ENCODE peak calls at places on chromosomes 16 and 17, in five cellular contexts. One of them, this sample, is unnamed.

GRCh38 chr17:50262001-50262794 is 12.1 kb upstream of the TMEM92 start:
- DNase-seq in AG04449: no peak
- DNase-seq in kidney epithelial cell: no peak
- DNase-seq in GM12865: no peak
- DNase-seq in left ventricle myocardium inferior: no peak
- DNase-seq in this sample: no peak

GRCh38 chr16:55508941-55509920 is at the start of gene LPCAT2:
- DNase-seq in left ventricle myocardium inferior: peak; percentile 90
- DNase-seq in GM12865: peak; percentile 38
- DNase-seq in kidney epithelial cell: peak; percentile 52
- DNase-seq in AG04449: no peak
- DNase-seq in this sample: peak; percentile 39

GRCh38 chr16:14180431-14181059 is 109.4 kb downstream of the MRTFB start:
- DNase-seq in AG04449: no peak
- DNase-seq in kidney epithelial cell: no peak
- DNase-seq in GM12865: no peak
- DNase-seq in left ventricle myocardium inferior: no peak
- DNase-seq in this sample: no peak

GRCh38 chr16:85752511-85753420 is 1.9 kb upstream of the C16orf74 start:
- DNase-seq in kidney epithelial cell: no peak
- DNase-seq in AG04449: no peak
- DNase-seq in GM12865: peak; percentile 85
- DNase-seq in left ventricle myocardium inferior: peak; percentile 30
- DNase-seq in this sample: no peak

GRCh38 chr16:69444873-69445517 is 20.6 kb downstream of the CYB5B start:
- DNase-seq in GM12865: no peak
- DNase-seq in kidney epithelial cell: no peak
- DNase-seq in left ventricle myocardium inferior: no peak
- DNase-seq in AG04449: no peak
- DNase-seq in this sample: no peak

GRCh38 chr16:71425746-71426068 is 16.1 kb downstream of the TLE7 start:
- DNase-seq in kidney epithelial cell: no peak
- DNase-seq in left ventricle myocardium inferior: no peak
- DNase-seq in AG04449: no peak
- DNase-seq in GM12865: no peak
- DNase-seq in this sample: no peak

GRCh38 chr16:49352923-49353322 is 20.7 kb upstream of the C16orf78 start:
- DNase-seq in AG04449: no peak
- DNase-seq in kidney epithelial cell: no peak
- DNase-seq in left ventricle myocardium inferior: no peak
- DNase-seq in GM12865: peak; percentile 17
- DNase-seq in this sample: no peak

GRCh38 chr16:3138823-3139426 is 4.1 kb downstream of the ZNF213 start:
- DNase-seq in left ventricle myocardium inferior: no peak
- DNase-seq in kidney epithelial cell: no peak
- DNase-seq in AG04449: no peak
- DNase-seq in GM12865: no peak
- DNase-seq in this sample: no peak

GRCh38 chr17:76267051-76267576 is 2.0 kb downstream of the UBALD2 start:
- DNase-seq in AG04449: no peak
- DNase-seq in left ventricle myocardium inferior: no peak
- DNase-seq in kidney epithelial cell: no peak
- DNase-seq in GM12865: peak; percentile 29
- DNase-seq in this sample: no peak

GRCh38 chr17:1124896-1125774 is 54.6 kb downstream of the ABR start:
- DNase-seq in GM12865: no peak
- DNase-seq in AG04449: no peak
- DNase-seq in left ventricle myocardium inferior: no peak
- DNase-seq in kidney epithelial cell: no peak
- DNase-seq in this sample: no peak

GRCh38 chr17:66107731-66108130 is 84.2 kb downstream of the CEP112 start:
- DNase-seq in left ventricle myocardium inferior: no peak
- DNase-seq in kidney epithelial cell: no peak
- DNase-seq in GM12865: no peak
- DNase-seq in AG04449: no peak
- DNase-seq in this sample: no peak

GRCh38 chr16:50939356-50939755 is 197.5 kb downstream of the CYLD start:
- DNase-seq in GM12865: no peak
- DNase-seq in AG04449: no peak
- DNase-seq in left ventricle myocardium inferior: no peak
- DNase-seq in kidney epithelial cell: no peak
- DNase-seq in this sample: no peak

GRCh38 chr17:31739300-31739699 is 119.7 kb downstream of the COPRS start:
- DNase-seq in GM12865: no peak
- DNase-seq in left ventricle myocardium inferior: no peak
- DNase-seq in kidney epithelial cell: no peak
- DNase-seq in AG04449: no peak
- DNase-seq in this sample: peak; percentile 76

GRCh38 chr17:66304304-66305174 is 2.1 kb downstream of the PRKCA start:
- DNase-seq in kidney epithelial cell: no peak
- DNase-seq in GM12865: no peak
- DNase-seq in left ventricle myocardium inferior: no peak
- DNase-seq in AG04449: no peak
- DNase-seq in this sample: no peak

GRCh38 chr17:63675607-63676539 is 24.1 kb downstream of the LIMD2 start:
- DNase-seq in AG04449: peak; percentile 21
- DNase-seq in left ventricle myocardium inferior: peak; percentile 65
- DNase-seq in GM12865: no peak
- DNase-seq in kidney epithelial cell: peak; percentile 60
- DNase-seq in this sample: no peak

GRCh38 chr17:67143318-67143717 is 99.0 kb downstream of the CACNG1 start:
- DNase-seq in left ventricle myocardium inferior: no peak
- DNase-seq in AG04449: no peak
- DNase-seq in GM12865: no peak
- DNase-seq in kidney epithelial cell: no peak
- DNase-seq in this sample: no peak

GRCh38 chr17:45854209-45854608 is 9.5 kb downstream of the SPPL2C start:
- DNase-seq in left ventricle myocardium inferior: no peak
- DNase-seq in GM12865: no peak
- DNase-seq in kidney epithelial cell: no peak
- DNase-seq in AG04449: no peak
- DNase-seq in this sample: no peak

GRCh38 chr17:56441331-56441730 is 152.2 kb upstream of the NOG start:
- DNase-seq in left ventricle myocardium inferior: no peak
- DNase-seq in AG04449: peak; percentile 54
- DNase-seq in GM12865: no peak
- DNase-seq in kidney epithelial cell: peak; percentile 7
- DNase-seq in this sample: peak; percentile 4

GRCh38 chr16:16974192-16974591 is 496.6 kb downstream of the XYLT1 start:
- DNase-seq in AG04449: no peak
- DNase-seq in left ventricle myocardium inferior: no peak
- DNase-seq in kidney epithelial cell: no peak
- DNase-seq in GM12865: no peak
- DNase-seq in this sample: no peak

GRCh38 chr17:44002141-44002848 is 2.1 kb upstream of the NAGS start:
- DNase-seq in left ventricle myocardium inferior: no peak
- DNase-seq in kidney epithelial cell: peak; percentile 29
- DNase-seq in AG04449: peak; percentile 42
- DNase-seq in GM12865: no peak
- DNase-seq in this sample: peak; percentile 49

GRCh38 chr16:70269471-70269870 is 17.7 kb upstream of the EXOSC6 start:
- DNase-seq in kidney epithelial cell: no peak
- DNase-seq in GM12865: no peak
- DNase-seq in AG04449: no peak
- DNase-seq in left ventricle myocardium inferior: no peak
- DNase-seq in this sample: no peak

GRCh38 chr16:53743149-53743566 is 39.2 kb downstream of the FTO start:
- DNase-seq in left ventricle myocardium inferior: no peak
- DNase-seq in kidney epithelial cell: no peak
- DNase-seq in AG04449: no peak
- DNase-seq in GM12865: peak; percentile 28
- DNase-seq in this sample: no peak

GRCh38 chr16:3095869-3096268 is 3.2 kb downstream of the ZSCAN10 start:
- DNase-seq in left ventricle myocardium inferior: no peak
- DNase-seq in kidney epithelial cell: no peak
- DNase-seq in GM12865: peak; percentile 88
- DNase-seq in AG04449: no peak
- DNase-seq in this sample: no peak

GRCh38 chr16:2029350-2029749 is 2.6 kb downstream of the NHERF2 start:
- DNase-seq in GM12865: no peak
- DNase-seq in AG04449: no peak
- DNase-seq in kidney epithelial cell: no peak
- DNase-seq in left ventricle myocardium inferior: no peak
- DNase-seq in this sample: no peak

GRCh38 chr17:78697122-78697845 is 84.8 kb downstream of the CYTH1 start:
- DNase-seq in left ventricle myocardium inferior: no peak
- DNase-seq in kidney epithelial cell: no peak
- DNase-seq in AG04449: no peak
- DNase-seq in GM12865: peak; percentile 63
- DNase-seq in this sample: no peak
- H3K4me3 ChIP-seq in left ventricle myocardium inferior: no peak overlapping the region
- H3K4me3 ChIP-seq in kidney epithelial cell: no peak overlapping the region
- H3K4me3 ChIP-seq in AG04449: no peak overlapping the region
- H3K4me3 ChIP-seq in GM12865: peak overlapping the region; percentile 33
- H3K4me3 ChIP-seq in this sample: no peak overlapping the region

GRCh38 chr16:64089697-64090096 is 1032.2 kb downstream of the CDH11 start:
- DNase-seq in left ventricle myocardium inferior: no peak
- DNase-seq in GM12865: peak; percentile 0
- DNase-seq in kidney epithelial cell: no peak
- DNase-seq in AG04449: no peak
- DNase-seq in this sample: no peak
- TF ChIP-seq CTCF in left ventricle myocardium inferior: peak; percentile 69
- TF ChIP-seq CTCF in GM12865: no peak
- TF ChIP-seq CTCF in kidney epithelial cell: peak; percentile 46
- TF ChIP-seq CTCF in AG04449: peak; percentile 14
- TF ChIP-seq CTCF in this sample: peak; percentile 62

GRCh38 chr17:78040561-78041400 is 82.3 kb downstream of the TNRC6C start:
- DNase-seq in kidney epithelial cell: no peak
- DNase-seq in AG04449: no peak
- DNase-seq in left ventricle myocardium inferior: peak; percentile 63
- DNase-seq in GM12865: peak; percentile 28
- DNase-seq in this sample: no peak
- H3K4me3 ChIP-seq in kidney epithelial cell: peak overlapping the region; percentile 44
- H3K4me3 ChIP-seq in AG04449: peak overlapping the region; percentile 65
- H3K4me3 ChIP-seq in left ventricle myocardium inferior: peak overlapping the region; percentile 69
- H3K4me3 ChIP-seq in GM12865: peak overlapping the region; percentile 0
- H3K4me3 ChIP-seq in this sample: peak overlapping the region; percentile 54

GRCh38 chr17:81470944-81471803 is 41.4 kb downstream of the ACTG1 start:
- DNase-seq in kidney epithelial cell: no peak
- DNase-seq in AG04449: no peak
- DNase-seq in GM12865: no peak
- DNase-seq in left ventricle myocardium inferior: no peak
- DNase-seq in this sample: no peak

GRCh38 chr17:81469266-81469665 is 43.3 kb downstream of the ACTG1 start:
- DNase-seq in AG04449: no peak
- DNase-seq in kidney epithelial cell: no peak
- DNase-seq in left ventricle myocardium inferior: no peak
- DNase-seq in GM12865: no peak
- DNase-seq in this sample: no peak

GRCh38 chr17:81473019-81473418 is 39.6 kb downstream of the ACTG1 start:
- DNase-seq in left ventricle myocardium inferior: no peak
- DNase-seq in AG04449: no peak
- DNase-seq in kidney epithelial cell: no peak
- DNase-seq in GM12865: no peak
- DNase-seq in this sample: no peak

GRCh38 chr17:81470270-81470943 is 42.2 kb downstream of the ACTG1 start:
- DNase-seq in AG04449: no peak
- DNase-seq in GM12865: no peak
- DNase-seq in left ventricle myocardium inferior: no peak
- DNase-seq in kidney epithelial cell: no peak
- DNase-seq in this sample: no peak

DNA sequence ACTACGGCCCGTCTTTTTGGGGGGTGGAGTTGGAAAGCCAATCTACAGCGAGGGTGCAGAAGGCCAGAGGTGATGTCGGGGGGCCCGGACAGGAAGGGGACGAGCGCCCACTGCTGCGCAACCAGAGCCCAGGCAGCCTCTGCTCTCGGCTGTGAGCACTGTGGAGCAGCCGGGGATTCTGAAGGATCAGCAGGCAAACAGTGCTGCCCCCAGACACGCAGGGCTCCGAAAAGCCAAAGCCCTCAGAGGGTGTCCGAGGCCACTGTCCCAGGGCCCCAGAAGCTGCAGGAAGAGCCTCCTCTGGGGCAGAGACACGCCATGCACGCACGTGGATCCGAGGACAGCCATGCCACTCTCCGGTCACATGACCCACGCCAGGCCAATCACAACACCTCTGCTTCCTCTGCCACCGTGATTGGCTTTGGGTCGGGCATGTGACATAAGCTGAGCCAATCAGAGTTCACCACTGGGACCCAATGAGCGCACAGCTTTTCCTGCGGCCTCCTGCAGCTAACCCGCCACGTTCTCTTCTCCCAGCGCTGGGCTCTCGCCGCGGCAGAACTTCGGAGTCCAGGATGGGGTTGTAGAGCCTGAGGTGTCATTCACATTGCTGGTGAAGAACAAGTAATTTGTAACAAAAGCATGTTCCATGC is 40.7 kb downstream of the ACTG1 start:
- DNase-seq in AG04449: peak; percentile 59
- DNase-seq in GM12865: peak; percentile 17
- DNase-seq in kidney epithelial cell: no peak
- DNase-seq in left ventricle myocardium inferior: no peak
- DNase-seq in this sample: peak; percentile 76
- TF ChIP-seq CTCF in AG04449: peak; percentile 69
- TF ChIP-seq CTCF in GM12865: no peak
- TF ChIP-seq CTCF in kidney epithelial cell: no peak
- TF ChIP-seq CTCF in left ventricle myocardium inferior: peak; percentile 17
- TF ChIP-seq CTCF in this sample: peak; percentile 77

DNA sequence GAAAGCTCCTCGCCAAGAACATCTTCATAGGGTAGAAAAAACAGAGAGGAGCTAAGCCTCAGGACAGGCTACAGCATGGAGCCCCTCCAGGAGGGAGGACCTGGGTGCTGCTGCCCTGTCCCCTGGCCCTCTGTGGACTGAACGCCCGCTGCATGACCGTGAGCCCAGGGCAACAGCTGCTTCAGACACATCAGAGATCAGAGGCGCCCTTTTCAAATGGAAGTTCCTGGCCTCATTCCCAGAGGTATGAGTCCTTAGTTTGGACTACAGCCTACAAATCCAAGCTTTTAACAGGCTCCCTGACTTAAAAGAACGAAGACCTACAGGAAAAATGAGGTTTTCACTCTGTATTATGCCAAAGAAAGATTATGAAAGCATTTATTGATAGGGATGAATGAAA is 48.5 kb downstream of the ZNF18 start:
- DNase-seq in kidney epithelial cell: no peak
- DNase-seq in left ventricle myocardium inferior: no peak
- DNase-seq in AG04449: peak; percentile 34
- DNase-seq in GM12865: no peak
- DNase-seq in this sample: peak; percentile 13
- H3K4me3 ChIP-seq in kidney epithelial cell: no peak overlapping the region
- H3K4me3 ChIP-seq in left ventricle myocardium inferior: no peak overlapping the region
- H3K4me3 ChIP-seq in AG04449: peak overlapping the region; percentile 18
- H3K4me3 ChIP-seq in GM12865: no peak overlapping the region
- H3K4me3 ChIP-seq in this sample: no peak overlapping the region